ENCODE peak calls at places on chromosome 18, in six cellular contexts. One of them, this sample, is unnamed.
A peak's percentile ranks its signal among the peaks of the same experiment; 100 is the strongest.

GRCh38 chr18:76722224-76723061 is 99.9 kb upstream of the ZNF236 start:
- DNase-seq in adipocyte: no peak
- DNase-seq in GM23248: no peak
- DNase-seq in heart right ventricle: no peak
- DNase-seq in neural progenitor cell: no peak
- DNase-seq in tibial artery: peak; percentile 50
- DNase-seq in this sample: no peak

GRCh38 chr18:70036771-70037452 is 89.2 kb upstream of the CD226 start:
- DNase-seq in adipocyte: no peak
- DNase-seq in GM23248: no peak
- DNase-seq in heart right ventricle: no peak
- DNase-seq in neural progenitor cell: no peak
- DNase-seq in tibial artery: no peak
- DNase-seq in this sample: no peak

GRCh38 chr18:9730786-9731185 is 22.7 kb downstream of the RAB31 start:
- DNase-seq in adipocyte: no peak
- DNase-seq in GM23248: peak; percentile 19
- DNase-seq in heart right ventricle: no peak
- DNase-seq in neural progenitor cell: no peak
- DNase-seq in tibial artery: no peak
- DNase-seq in this sample: no peak

GRCh38 chr18:38011446-38011845 is 445.8 kb upstream of the CELF4 start:
- DNase-seq in adipocyte: no peak
- DNase-seq in GM23248: no peak
- DNase-seq in heart right ventricle: no peak
- DNase-seq in neural progenitor cell: no peak
- DNase-seq in tibial artery: no peak
- DNase-seq in this sample: no peak

GRCh38 chr18:55508637-55509036 is 79.4 kb downstream of the TCF4 start:
- DNase-seq in adipocyte: no peak
- DNase-seq in GM23248: no peak
- DNase-seq in heart right ventricle: no peak
- DNase-seq in neural progenitor cell: no peak
- DNase-seq in tibial artery: no peak
- DNase-seq in this sample: no peak

GRCh38 chr18:9849407-9849961 is 36.3 kb upstream of the TXNDC2 start:
- DNase-seq in adipocyte: no peak
- DNase-seq in GM23248: no peak
- DNase-seq in heart right ventricle: peak; percentile 44
- DNase-seq in neural progenitor cell: peak; percentile 10
- DNase-seq in tibial artery: peak; percentile 80
- DNase-seq in this sample: no peak

GRCh38 chr18:41751652-41752051 is 203.4 kb upstream of the PIK3C3 start:
- DNase-seq in adipocyte: no peak
- DNase-seq in GM23248: no peak
- DNase-seq in heart right ventricle: no peak
- DNase-seq in neural progenitor cell: no peak
- DNase-seq in tibial artery: no peak
- DNase-seq in this sample: no peak

GRCh38 chr18:70448588-70448987 is 159.7 kb downstream of the SOCS6 start:
- DNase-seq in adipocyte: no peak
- DNase-seq in GM23248: no peak
- DNase-seq in heart right ventricle: no peak
- DNase-seq in neural progenitor cell: no peak
- DNase-seq in tibial artery: no peak
- DNase-seq in this sample: no peak

GRCh38 chr18:37361223-37362157 is 204.1 kb downstream of the CELF4 start:
- DNase-seq in adipocyte: no peak
- DNase-seq in GM23248: peak; percentile 9
- DNase-seq in heart right ventricle: no peak
- DNase-seq in neural progenitor cell: peak; percentile 45
- DNase-seq in tibial artery: no peak
- DNase-seq in this sample: no peak

GRCh38 chr18:48548404-48548771 is 9.6 kb downstream of the CTIF start:
- DNase-seq in adipocyte: peak; percentile 86
- DNase-seq in GM23248: peak; percentile 90
- DNase-seq in heart right ventricle: no peak
- DNase-seq in neural progenitor cell: no peak
- DNase-seq in tibial artery: peak; percentile 83
- DNase-seq in this sample: no peak

GRCh38 chr18:11927497-11927896 is 19.4 kb upstream of the MPPE1 start:
- DNase-seq in adipocyte: no peak
- DNase-seq in GM23248: no peak
- DNase-seq in heart right ventricle: no peak
- DNase-seq in neural progenitor cell: no peak
- DNase-seq in tibial artery: no peak
- DNase-seq in this sample: no peak

GRCh38 chr18:829432-829831 is 17.4 kb upstream of the YES1 start:
- DNase-seq in adipocyte: no peak
- DNase-seq in GM23248: no peak
- DNase-seq in heart right ventricle: no peak
- DNase-seq in neural progenitor cell: no peak
- DNase-seq in tibial artery: no peak
- DNase-seq in this sample: no peak

GRCh38 chr18:36828157-36828629 is 609 bp downstream of the TPGS2 start:
- DNase-seq in adipocyte: peak; percentile 74
- DNase-seq in GM23248: peak; percentile 78
- DNase-seq in heart right ventricle: peak; percentile 5
- DNase-seq in neural progenitor cell: peak; percentile 73
- DNase-seq in tibial artery: peak; percentile 68
- DNase-seq in this sample: no peak

GRCh38 chr18:44759925-44760342 is 79.2 kb downstream of the SETBP1 start:
- DNase-seq in adipocyte: no peak
- DNase-seq in GM23248: no peak
- DNase-seq in heart right ventricle: no peak
- DNase-seq in neural progenitor cell: no peak
- DNase-seq in tibial artery: no peak
- DNase-seq in this sample: no peak

GRCh38 chr18:43279015-43279758 is 1.9 kb upstream of the SYT4 start:
- DNase-seq in adipocyte: no peak
- DNase-seq in GM23248: peak; percentile 7
- DNase-seq in heart right ventricle: no peak
- DNase-seq in neural progenitor cell: peak; percentile 62
- DNase-seq in tibial artery: no peak
- DNase-seq in this sample: peak; percentile 65

GRCh38 chr18:48391863-48392262 is 17.3 kb downstream of the ZBTB7C start:
- DNase-seq in adipocyte: peak; percentile 6
- DNase-seq in GM23248: no peak
- DNase-seq in heart right ventricle: peak; percentile 34
- DNase-seq in neural progenitor cell: no peak
- DNase-seq in tibial artery: no peak
- DNase-seq in this sample: no peak

GRCh38 chr18:51211552-51211951 is 14.1 kb upstream of the MEX3C start:
- DNase-seq in adipocyte: no peak
- DNase-seq in GM23248: peak; percentile 90
- DNase-seq in heart right ventricle: peak; percentile 55
- DNase-seq in neural progenitor cell: no peak
- DNase-seq in tibial artery: no peak
- DNase-seq in this sample: no peak

GRCh38 chr18:48703418-48703817 is 164.6 kb downstream of the CTIF start:
- DNase-seq in adipocyte: no peak
- DNase-seq in GM23248: no peak
- DNase-seq in heart right ventricle: no peak
- DNase-seq in neural progenitor cell: no peak
- DNase-seq in tibial artery: no peak
- DNase-seq in this sample: no peak

GRCh38 chr18:8601277-8602032 is 7.8 kb upstream of the RAB12 start:
- DNase-seq in adipocyte: no peak
- DNase-seq in GM23248: no peak
- DNase-seq in heart right ventricle: no peak
- DNase-seq in neural progenitor cell: no peak
- DNase-seq in tibial artery: no peak
- DNase-seq in this sample: no peak

GRCh38 chr18:57116598-57117132 is 30.2 kb upstream of the BOD1L2 start:
- DNase-seq in adipocyte: no peak
- DNase-seq in GM23248: no peak
- DNase-seq in heart right ventricle: no peak
- DNase-seq in neural progenitor cell: no peak
- DNase-seq in tibial artery: no peak
- DNase-seq in this sample: no peak

GRCh38 chr18:50594931-50595330 is 35.0 kb downstream of the MAPK4 start:
- DNase-seq in adipocyte: no peak
- DNase-seq in GM23248: no peak
- DNase-seq in heart right ventricle: no peak
- DNase-seq in neural progenitor cell: no peak
- DNase-seq in tibial artery: no peak
- DNase-seq in this sample: no peak

DNA sequence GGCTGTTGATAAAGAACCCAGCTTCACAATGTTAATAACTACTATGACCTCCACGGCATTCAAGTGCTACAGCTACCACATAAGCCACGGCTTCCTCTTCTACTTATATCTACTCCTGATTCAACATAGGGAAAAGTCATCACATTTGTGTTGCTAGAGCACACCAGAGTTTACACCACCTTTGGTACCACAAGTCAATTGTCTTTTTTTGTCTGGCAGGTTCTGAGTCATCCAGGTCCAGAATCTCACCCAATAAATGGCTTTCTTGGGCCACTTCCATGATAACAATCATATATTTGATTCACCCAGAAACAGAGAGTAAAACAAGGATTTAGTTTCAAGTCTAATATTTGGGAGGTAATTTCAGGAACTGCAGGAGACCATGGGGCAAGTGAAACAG is 480.2 kb downstream of the TMX3 start:
- DNase-seq in adipocyte: no peak
- DNase-seq in GM23248: no peak
- DNase-seq in heart right ventricle: no peak
- DNase-seq in neural progenitor cell: no peak
- DNase-seq in tibial artery: no peak
- DNase-seq in this sample: no peak
- H3K9me3 ChIP-seq in adipocyte: no peaks in the 10 kb centered on the region
- H3K9me3 ChIP-seq in GM23248: no peaks in the 10 kb centered on the region
- H3K9me3 ChIP-seq in heart right ventricle: no peaks in the 10 kb centered on the region
- H3K9me3 ChIP-seq in neural progenitor cell: no peaks in the 10 kb centered on the region
- H3K9me3 ChIP-seq in tibial artery: no peaks in the 10 kb centered on the region
- H3K9me3 ChIP-seq in this sample: no peaks in the 10 kb centered on the region

GRCh38 chr18:78902795-78903435 is 76.7 kb upstream of the SALL3 start:
- DNase-seq in adipocyte: no peak
- DNase-seq in GM23248: no peak
- DNase-seq in heart right ventricle: no peak
- DNase-seq in neural progenitor cell: no peak
- DNase-seq in tibial artery: no peak
- DNase-seq in this sample: no peak

GRCh38 chr18:78904179-78904531 is 75.5 kb upstream of the SALL3 start:
- DNase-seq in adipocyte: no peak
- DNase-seq in GM23248: no peak
- DNase-seq in heart right ventricle: no peak
- DNase-seq in neural progenitor cell: no peak
- DNase-seq in tibial artery: no peak
- DNase-seq in this sample: no peak

GRCh38 chr18:78903436-78904178 is 76.0 kb upstream of the SALL3 start:
- DNase-seq in adipocyte: no peak
- DNase-seq in GM23248: no peak
- DNase-seq in heart right ventricle: no peak
- DNase-seq in neural progenitor cell: no peak
- DNase-seq in tibial artery: no peak
- DNase-seq in this sample: no peak

GRCh38 chr18:78900938-78901909 is 78.4 kb upstream of the SALL3 start:
- DNase-seq in adipocyte: no peak
- DNase-seq in GM23248: no peak
- DNase-seq in heart right ventricle: no peak
- DNase-seq in neural progenitor cell: no peak
- DNase-seq in tibial artery: no peak
- DNase-seq in this sample: no peak

GRCh38 chr18:78901923-78902794 is 77.5 kb upstream of the SALL3 start:
- DNase-seq in adipocyte: no peak
- DNase-seq in GM23248: no peak
- DNase-seq in heart right ventricle: no peak
- DNase-seq in neural progenitor cell: no peak
- DNase-seq in tibial artery: no peak
- DNase-seq in this sample: no peak
- H3K9me3 ChIP-seq in adipocyte: peaks cover 18% of the 10 kb centered on the region
- H3K9me3 ChIP-seq in GM23248: no peaks in the 10 kb centered on the region
- H3K9me3 ChIP-seq in heart right ventricle: no peaks in the 10 kb centered on the region
- H3K9me3 ChIP-seq in neural progenitor cell: no peaks in the 10 kb centered on the region
- H3K9me3 ChIP-seq in tibial artery: no peaks in the 10 kb centered on the region
- H3K9me3 ChIP-seq in this sample: peaks cover 13% of the 10 kb centered on the region

GRCh38 chr18:35324926-35325655 is 19.1 kb downstream of the ZNF24 start:
- DNase-seq in adipocyte: peak; percentile 23
- DNase-seq in GM23248: peak; percentile 17
- DNase-seq in heart right ventricle: no peak
- DNase-seq in neural progenitor cell: peak; percentile 44
- DNase-seq in tibial artery: no peak
- DNase-seq in this sample: no peak

GRCh38 chr18:35326695-35327387 is 17.4 kb downstream of the ZNF24 start:
- DNase-seq in adipocyte: no peak
- DNase-seq in GM23248: no peak
- DNase-seq in heart right ventricle: no peak
- DNase-seq in neural progenitor cell: no peak
- DNase-seq in tibial artery: no peak
- DNase-seq in this sample: no peak

GRCh38 chr18:35331367-35332087 is 12.7 kb downstream of the ZNF24 start:
- DNase-seq in adipocyte: no peak
- DNase-seq in GM23248: no peak
- DNase-seq in heart right ventricle: no peak
- DNase-seq in neural progenitor cell: no peak
- DNase-seq in tibial artery: no peak
- DNase-seq in this sample: no peak

GRCh38 chr18:35334183-35334582 is 10.0 kb downstream of the ZNF24 start:
- DNase-seq in adipocyte: no peak
- DNase-seq in GM23248: no peak
- DNase-seq in heart right ventricle: no peak
- DNase-seq in neural progenitor cell: no peak
- DNase-seq in tibial artery: no peak
- DNase-seq in this sample: no peak

DNA sequence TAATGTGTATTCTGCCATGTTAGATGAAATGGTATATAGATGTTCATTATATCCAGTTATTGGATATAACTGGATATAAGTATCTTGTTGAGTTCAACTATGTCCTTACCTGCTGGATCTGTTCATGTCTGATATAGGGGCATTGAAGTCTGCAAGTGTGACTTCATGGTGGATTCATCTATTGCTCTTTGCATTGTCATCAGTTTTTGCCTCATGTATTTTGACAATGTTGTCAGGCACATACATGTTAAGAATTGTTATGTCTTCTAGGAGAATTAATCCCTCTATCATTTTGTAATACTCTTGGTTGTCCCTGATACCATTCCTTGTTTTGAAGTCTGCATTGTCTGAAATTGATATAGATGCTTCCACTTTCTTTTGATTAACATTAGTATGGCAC is 15.4 kb downstream of the ZNF24 start:
- DNase-seq in adipocyte: no peak
- DNase-seq in GM23248: no peak
- DNase-seq in heart right ventricle: no peak
- DNase-seq in neural progenitor cell: no peak
- DNase-seq in tibial artery: no peak
- DNase-seq in this sample: no peak
- H3K9me3 ChIP-seq in adipocyte: peaks cover 28% of the 10 kb centered on the region
- H3K9me3 ChIP-seq in GM23248: no peaks in the 10 kb centered on the region
- H3K9me3 ChIP-seq in heart right ventricle: peaks cover 9% of the 10 kb centered on the region
- H3K9me3 ChIP-seq in neural progenitor cell: no peaks in the 10 kb centered on the region
- H3K9me3 ChIP-seq in tibial artery: no peaks in the 10 kb centered on the region
- H3K9me3 ChIP-seq in this sample: no peaks in the 10 kb centered on the region

DNA sequence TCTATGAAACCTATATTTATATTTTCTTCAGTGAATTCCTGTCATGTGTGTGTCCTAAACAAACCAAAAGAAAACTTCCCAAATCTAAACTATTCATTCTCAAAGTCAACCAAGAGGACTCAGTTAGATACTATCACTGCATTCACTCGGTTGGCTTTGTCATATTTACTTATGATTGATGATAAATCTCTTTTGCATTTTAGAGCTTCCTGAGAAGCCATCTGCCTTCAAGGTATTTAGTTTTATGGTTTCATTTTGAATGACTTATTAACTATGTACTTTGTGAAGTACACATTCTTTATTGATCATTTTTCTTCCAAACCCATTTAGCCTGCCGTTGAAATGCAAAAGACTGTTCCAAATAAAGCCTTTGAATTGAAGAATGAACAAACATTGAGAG is 36.2 kb downstream of the ANKRD30B start:
- DNase-seq in adipocyte: no peak
- DNase-seq in GM23248: no peak
- DNase-seq in heart right ventricle: no peak
- DNase-seq in neural progenitor cell: no peak
- DNase-seq in tibial artery: no peak
- DNase-seq in this sample: no peak
- H3K9me3 ChIP-seq in adipocyte: no peaks in the 10 kb centered on the region
- H3K9me3 ChIP-seq in GM23248: peaks cover 2% of the 10 kb centered on the region
- H3K9me3 ChIP-seq in heart right ventricle: no peaks in the 10 kb centered on the region
- H3K9me3 ChIP-seq in neural progenitor cell: peaks cover 38% of the 10 kb centered on the region
- H3K9me3 ChIP-seq in tibial artery: no peaks in the 10 kb centered on the region
- H3K9me3 ChIP-seq in this sample: no peaks in the 10 kb centered on the region